ENCODE peak calls at places on chromosomes 16 and 17, in seven cellular contexts. P, C, O, B, S, F and M are unnamed samples.

GRCh38 chr17:2181206-2181983 is 122.2 kb downstream of the SMG6 start:
- DNase-seq in P (no peak), C (peak), O (no peak), B (peak), S (peak), F (peak), M (no peak)

GRCh38 chr17:47300718-47301117 is 23.0 kb upstream of the EFCAB13 start:
- DNase-seq in P (no peak), C (no peak), O (no peak), B (no peak), S (no peak), F (no peak), M (no peak)

GRCh38 chr17:56629450-56630187 is 36.1 kb downstream of the NOG start:
- DNase-seq in P (peak), C (no peak), O (no peak), B (no peak), S (no peak), F (no peak), M (no peak)

GRCh38 chr17:17576772-17577234 is 14.7 kb downstream of the PEMT start:
- DNase-seq in P (no peak), C (no peak), O (no peak), B (no peak), S (peak), F (no peak), M (no peak)

GRCh38 chr17:28755486-28755885 is 11.7 kb downstream of the TRAF4 start:
- DNase-seq in P (no peak), C (no peak), O (no peak), B (no peak), S (no peak), F (no peak), M (no peak)

GRCh38 chr17:58364270-58364942 is 12.4 kb upstream of the SUPT4H1 start:
- DNase-seq in P (no peak), C (peak), O (no peak), B (peak), S (peak), F (no peak), M (no peak)

GRCh38 chr16:15961060-15961511 is 11.7 kb downstream of the ABCC1 start:
- DNase-seq in P (no peak), C (no peak), O (no peak), B (no peak), S (no peak), F (no peak), M (no peak)

GRCh38 chr16:81818514-81819304 is 39.6 kb downstream of the PLCG2 start:
- DNase-seq in P (no peak), C (no peak), O (no peak), B (no peak), S (no peak), F (no peak), M (no peak)

GRCh38 chr17:20184191-20184590 is 175.0 kb downstream of the SPECC1 start:
- DNase-seq in P (peak), C (no peak), O (no peak), B (no peak), S (no peak), F (no peak), M (no peak)

GRCh38 chr17:31697838-31698237 is 161.2 kb downstream of the COPRS start:
- DNase-seq in P (no peak), C (no peak), O (no peak), B (no peak), S (no peak), F (no peak), M (no peak)

GRCh38 chr16:16140537-16140936 is 82.8 kb downstream of the ABCC6 start:
- DNase-seq in P (no peak), C (no peak), O (no peak), B (no peak), S (no peak), F (no peak), M (no peak)

GRCh38 chr17:45006927-45007461 is 38.9 kb upstream of the C1QL1 start:
- DNase-seq in P (no peak), C (no peak), O (no peak), B (no peak), S (no peak), F (no peak), M (no peak)

GRCh38 chr17:64074704-64075484 is 54.5 kb upstream of the ICAM2 start:
- DNase-seq in P (peak), C (no peak), O (no peak), B (no peak), S (no peak), F (no peak), M (no peak)

GRCh38 chr17:81030726-81031570 is 4.0 kb upstream of the BAIAP2 start:
- DNase-seq in P (no peak), C (no peak), O (no peak), B (no peak), S (no peak), F (peak), M (no peak)

GRCh38 chr16:3959148-3959547 is 78.6 kb upstream of the CREBBP start:
- DNase-seq in P (peak), C (no peak), O (no peak), B (peak), S (no peak), F (no peak), M (no peak)

GRCh38 chr16:88264641-88265285 is 118.0 kb upstream of the ZNF469 start:
- DNase-seq in P (peak), C (peak), O (peak), B (peak), S (peak), F (peak), M (peak)

GRCh38 chr16:55711959-55712876 is 56.4 kb downstream of the SLC6A2 start:
- DNase-seq in P (peak), C (peak), O (peak), B (peak), S (peak), F (no peak), M (no peak)

GRCh38 chr17:59366040-59366757 is 34.7 kb downstream of the YPEL2 start:
- DNase-seq in P (no peak), C (no peak), O (no peak), B (peak), S (no peak), F (no peak), M (no peak)

GRCh38 chr17:66983414-66984021 is 19.0 kb downstream of the CACNG4 start:
- DNase-seq in P (no peak), C (no peak), O (no peak), B (no peak), S (no peak), F (peak), M (no peak)

GRCh38 chr17:13599168-13599577 is 2.6 kb downstream of the HS3ST3A1 start:
- DNase-seq in P (no peak), C (no peak), O (no peak), B (no peak), S (no peak), F (no peak), M (no peak)

GRCh38 chr17:80270836-80271235 is 10.2 kb downstream of the RNF213 start:
- DNase-seq in P (peak), C (no peak), O (no peak), B (peak), S (peak), F (no peak), M (no peak)

GRCh38 chr17:61413654-61414133 is 14.1 kb downstream of the TBX2 start:
- DNase-seq in P (no peak), C (peak), O (no peak), B (no peak), S (no peak), F (no peak), M (no peak)

GRCh38 chr16:86354641-86355040 is 155.7 kb upstream of the FOXF1 start:
- DNase-seq in P (no peak), C (no peak), O (no peak), B (no peak), S (no peak), F (no peak), M (no peak)

GRCh38 chr17:78281249-78281865 is 49.9 kb downstream of the TMEM235 start:
- DNase-seq in P (no peak), C (no peak), O (no peak), B (no peak), S (no peak), F (no peak), M (no peak)
- TF ChIP-seq CTCF in P (no peak), C (no peak), O (no peak), B (no peak), S (no peak), F (no peak), M (no peak)

DNA sequence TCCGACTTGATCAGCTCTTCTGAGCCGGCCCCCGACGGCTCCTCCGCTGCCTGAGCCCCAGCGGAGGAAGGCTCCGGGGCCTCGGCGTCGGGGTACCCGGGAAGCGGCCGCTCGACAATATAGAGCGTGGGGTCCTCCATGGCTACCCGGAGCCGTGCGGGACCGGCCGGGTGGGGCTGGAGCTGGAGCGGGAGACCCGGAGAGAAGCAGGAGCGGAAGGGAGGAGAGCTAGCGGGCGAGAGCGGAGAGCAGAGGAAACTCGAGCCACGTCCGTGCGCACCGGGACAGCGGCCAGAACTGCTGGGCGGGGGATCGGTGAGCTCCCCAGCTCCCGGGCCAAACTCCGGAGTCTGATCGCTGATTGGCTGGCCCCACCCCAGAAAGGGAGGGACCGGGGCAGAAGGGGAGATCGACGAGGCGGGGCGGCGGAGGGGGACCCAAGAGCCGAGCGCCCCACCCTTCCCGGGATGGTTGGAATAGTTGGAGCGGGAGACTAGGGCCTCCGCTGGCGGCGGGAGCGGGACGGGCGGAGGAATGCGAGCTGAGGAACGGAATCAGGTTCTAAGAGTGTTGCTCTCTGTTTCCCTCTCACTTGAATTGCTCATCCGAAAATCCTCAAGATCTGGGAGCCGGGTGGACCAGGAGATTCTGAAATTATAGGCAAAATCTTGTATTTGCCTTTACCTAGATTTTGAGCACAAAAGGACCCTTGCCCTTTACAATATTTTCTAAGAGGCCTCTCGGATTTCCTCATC is at the start of gene CAVIN1:
- DNase-seq in P (peak), C (peak), O (peak), B (peak), S (peak), F (peak), M (peak)
- TF ChIP-seq POLR2A in P (peak), C (no peak), O (peak), B (peak), S (peak), F (peak), M (no peak)

GRCh38 chr16:65576631-65577030 is 454.8 kb upstream of the CDH11 start:
- DNase-seq in P (no peak), C (no peak), O (no peak), B (no peak), S (no peak), F (no peak), M (no peak)

GRCh38 chr16:65572156-65572555 is 450.3 kb upstream of the CDH11 start:
- DNase-seq in P (no peak), C (no peak), O (no peak), B (no peak), S (no peak), F (no peak), M (no peak)

GRCh38 chr16:65570261-65570660 is 448.4 kb upstream of the CDH11 start:
- DNase-seq in P (no peak), C (no peak), O (no peak), B (no peak), S (no peak), F (no peak), M (no peak)

GRCh38 chr16:65576139-65576538 is 454.3 kb upstream of the CDH11 start:
- DNase-seq in P (no peak), C (no peak), O (no peak), B (no peak), S (no peak), F (no peak), M (no peak)

GRCh38 chr16:65574311-65574966 is 452.6 kb upstream of the CDH11 start:
- DNase-seq in P (no peak), C (no peak), O (no peak), B (no peak), S (peak), F (no peak), M (no peak)
- TF ChIP-seq CTCF in P (no peak), C (no peak), O (no peak), B (no peak), S (no peak), F (no peak), M (no peak)

GRCh38 chr17:76390003-76390421 is 5.6 kb downstream of the SPHK1 start:
- DNase-seq in P (no peak), C (no peak), O (no peak), B (no peak), S (peak), F (no peak), M (no peak)
- TF ChIP-seq POLR2A in P (no peak), C (no peak), O (no peak), B (no peak), S (no peak), F (no peak), M (no peak)

DNA sequence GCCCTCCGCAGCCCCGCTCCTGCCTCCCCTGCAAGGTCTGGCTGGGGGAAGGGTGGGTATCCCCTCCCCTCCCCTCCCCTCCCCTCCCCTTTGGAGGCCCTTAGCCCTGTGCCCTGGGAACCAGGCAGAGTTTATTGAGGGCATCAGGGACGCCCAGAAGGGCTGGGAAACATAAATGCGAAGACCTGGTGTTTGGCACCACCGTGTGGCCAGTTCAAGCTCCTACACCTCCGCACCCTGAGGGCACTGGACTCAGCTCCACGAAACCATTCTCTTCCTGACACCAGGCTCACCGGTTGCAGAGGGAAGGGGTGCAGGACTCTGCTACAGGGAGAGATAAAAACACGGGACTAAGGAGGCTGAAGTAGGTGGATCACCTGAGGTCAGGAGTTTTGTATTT is 1.0 kb upstream of the AIPL1 start:
- DNase-seq in P (peak), C (no peak), O (peak), B (peak), S (peak), F (no peak), M (peak)
- TF ChIP-seq CTCF in P (peak), C (no peak), O (peak), B (peak), S (peak), F (peak), M (peak)